ENCODE peak calls at places on chromosomes 13 and 19, in four cellular contexts. T, C, Q and L are unnamed samples.

GRCh38 chr19:52600639-52601024 is 30.5 kb downstream of the ZNF701 start:
- DNase-seq in C (no peak), Q (no peak), T (no peak), L (peak; percentile 39)

GRCh38 chr19:11288349-11288748 is 7.6 kb upstream of the TSPAN16 start:
- DNase-seq in Q (peak; percentile 33), T (no peak), C (peak; percentile 41), L (peak; percentile 43)

GRCh38 chr13:70253411-70253810 is 145.2 kb upstream of the KLHL1 start:
- DNase-seq in T (no peak), Q (no peak), C (no peak), L (no peak)

GRCh38 chr19:46821512-46822359 is 28.9 kb downstream of the AP2S1 start:
- DNase-seq in Q (peak; percentile 73), C (no peak), T (no peak), L (peak; percentile 45)

GRCh38 chr13:111339366-111340143 is 19.1 kb downstream of the TEX29 start:
- DNase-seq in Q (no peak), C (no peak), T (no peak), L (no peak)

GRCh38 chr19:48918801-48919247 is 14.7 kb upstream of the DHDH start:
- DNase-seq in C (no peak), Q (peak; percentile 81), T (peak; percentile 84), L (peak; percentile 43)

GRCh38 chr19:8366121-8366581 is 2.2 kb downstream of the ANGPTL4 start:
- DNase-seq in T (no peak), C (no peak), Q (no peak), L (no peak)

GRCh38 chr13:100409132-100409531 is 179.5 kb downstream of the GGACT start:
- DNase-seq in Q (no peak), T (no peak), C (peak; percentile 10), L (no peak)

GRCh38 chr13:31905896-31906295 is 125.7 kb upstream of the FRY start:
- DNase-seq in C (no peak), T (peak; percentile 13), Q (no peak), L (no peak)

GRCh38 chr19:5092444-5092843 is 123.5 kb downstream of the KDM4B start:
- DNase-seq in Q (no peak), T (no peak), C (no peak), L (no peak)